ENCODE peak calls at places on chromosomes 4 and X, in four cellular contexts. L, K, M and V are unnamed samples.

GRCh38 chr4:78777556-78777900 is 1.4 kb downstream of the BMP2K start:
- DNase-seq in L (no peak), K (no peak), M (no peak), V (no peak)

GRCh38 chr4:137509855-137510282 is 22.4 kb downstream of the PCDH18 start:
- DNase-seq in L (no peak), K (no peak), M (no peak), V (peak)

GRCh38 chrX:47723689-47724088 is 64.7 kb upstream of the UXT start:
- DNase-seq in L (peak), K (peak), M (no peak), V (no peak)

GRCh38 chrX:1529756-1530155 is 7.2 kb downstream of the P2RY8 start:
- DNase-seq in L (no peak), K (no peak), M (no peak), V (no peak)

GRCh38 chrX:27728291-27728690 is 79.5 kb upstream of the MAGEB10 start:
- DNase-seq in L (no peak), K (no peak), M (no peak), V (peak)

GRCh38 chr4:98262431-98262830 is 1.2 kb downstream of the RAP1GDS1 start:
- DNase-seq in L (no peak), K (no peak), M (no peak), V (no peak)

GRCh38 chr4:26300314-26301307 is 20.2 kb upstream of the RBPJ start:
- DNase-seq in L (no peak), K (no peak), M (no peak), V (no peak)

GRCh38 chr4:82710202-82710929 is 88.2 kb downstream of the SCD5 start:
- DNase-seq in L (peak), K (no peak), M (no peak), V (no peak)

DNA sequence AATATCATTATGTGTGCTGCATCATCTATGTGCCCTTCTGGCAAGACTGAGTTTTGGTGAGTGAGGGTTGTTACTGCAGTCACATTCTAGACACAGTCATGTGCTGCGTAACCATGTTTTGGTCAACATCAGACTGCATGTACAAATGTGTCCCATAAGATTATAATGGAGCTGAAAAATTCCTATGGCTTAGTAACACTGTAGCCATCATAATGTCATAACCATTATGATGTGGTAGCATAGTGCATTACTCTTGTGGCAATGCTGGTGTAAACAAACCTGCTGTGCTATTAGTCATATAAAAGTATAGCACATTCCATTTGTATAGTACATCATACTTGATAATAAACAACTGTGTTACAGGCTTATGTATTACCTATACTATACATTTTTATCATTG is 198.1 kb upstream of the NUDT6 start:
- DNase-seq in L (no peak), K (no peak), M (peak), V (no peak)
- TF ChIP-seq TCF7L2 in L (no peak), K (no peak), M (peak), V (no peak)

GRCh38 chr4:2295535-2296442 is 33.9 kb upstream of the MXD4 start:
- DNase-seq in L (no peak), K (no peak), M (no peak), V (no peak)

GRCh38 chr4:2299794-2300193 is 37.9 kb upstream of the MXD4 start:
- DNase-seq in L (no peak), K (no peak), M (no peak), V (no peak)

GRCh38 chr4:2297606-2298517 is 36.0 kb upstream of the MXD4 start:
- DNase-seq in L (no peak), K (no peak), M (no peak), V (no peak)

GRCh38 chr4:2298548-2298991 is 36.7 kb upstream of the MXD4 start:
- DNase-seq in L (no peak), K (no peak), M (no peak), V (no peak)

DNA sequence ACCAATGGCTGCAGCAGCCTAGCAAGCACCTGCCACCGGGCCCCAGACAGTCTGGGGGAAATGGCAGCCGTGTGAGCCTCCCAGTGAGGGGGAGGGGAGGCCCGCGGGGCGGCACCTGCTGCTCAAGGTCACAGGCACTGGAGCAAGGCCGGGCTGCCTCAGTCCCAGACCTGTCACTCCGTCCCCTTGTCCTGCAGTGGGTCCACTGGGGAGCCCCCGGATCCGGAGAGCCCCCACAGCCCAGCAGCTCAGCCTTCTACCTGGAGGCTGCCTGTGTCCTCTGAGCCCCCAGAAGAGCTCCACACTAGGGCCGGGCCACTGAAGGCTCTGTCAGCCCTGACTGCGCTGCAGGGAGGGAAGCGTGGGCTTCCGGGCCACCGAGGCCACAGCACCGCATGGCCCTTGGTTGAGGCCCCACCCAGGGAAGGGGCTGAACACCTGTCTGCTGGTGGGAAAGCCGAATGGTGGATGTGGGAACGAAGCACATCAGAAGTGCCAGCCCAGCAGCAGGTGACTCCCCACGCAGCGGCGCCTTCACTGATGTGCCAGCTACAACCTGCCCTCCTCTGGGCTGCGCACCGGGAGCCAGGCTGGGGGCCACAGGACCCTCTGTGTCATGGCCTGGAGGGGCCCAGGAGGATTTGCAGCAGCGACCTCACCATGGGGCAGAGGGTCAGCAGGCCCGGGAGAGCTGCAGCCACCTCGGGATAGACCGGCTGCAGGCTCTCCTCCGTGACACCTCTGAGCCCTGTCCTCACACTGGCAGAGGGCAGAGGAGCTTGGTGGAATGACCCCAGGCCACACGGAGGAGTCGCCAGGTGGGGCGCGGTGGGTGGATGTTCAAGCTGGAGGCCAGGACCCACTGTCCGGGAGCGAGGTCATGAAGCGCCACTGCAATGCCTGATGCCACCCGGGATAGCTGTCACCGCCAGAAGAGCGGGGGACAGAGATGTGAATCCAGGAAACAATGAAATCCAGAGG is 35.0 kb upstream of the MXD4 start:
- DNase-seq in L (no peak), K (no peak), M (no peak), V (no peak)
- TF ChIP-seq SIN3A in L (no peak), K (no peak), M (no peak), V (no peak)

GRCh38 chr4:184816962-184817361 is 8.8 kb downstream of the ACSL1 start:
- DNase-seq in L (no peak), K (no peak), M (no peak), V (no peak)

GRCh38 chr4:184814686-184815045 is 11.1 kb downstream of the ACSL1 start:
- DNase-seq in L (no peak), K (no peak), M (no peak), V (no peak)

GRCh38 chr4:184812651-184813181 is 13.1 kb downstream of the ACSL1 start:
- DNase-seq in L (no peak), K (no peak), M (no peak), V (no peak)

GRCh38 chr4:184817494-184818215 is 8.1 kb downstream of the ACSL1 start:
- DNase-seq in L (no peak), K (no peak), M (no peak), V (no peak)

DNA sequence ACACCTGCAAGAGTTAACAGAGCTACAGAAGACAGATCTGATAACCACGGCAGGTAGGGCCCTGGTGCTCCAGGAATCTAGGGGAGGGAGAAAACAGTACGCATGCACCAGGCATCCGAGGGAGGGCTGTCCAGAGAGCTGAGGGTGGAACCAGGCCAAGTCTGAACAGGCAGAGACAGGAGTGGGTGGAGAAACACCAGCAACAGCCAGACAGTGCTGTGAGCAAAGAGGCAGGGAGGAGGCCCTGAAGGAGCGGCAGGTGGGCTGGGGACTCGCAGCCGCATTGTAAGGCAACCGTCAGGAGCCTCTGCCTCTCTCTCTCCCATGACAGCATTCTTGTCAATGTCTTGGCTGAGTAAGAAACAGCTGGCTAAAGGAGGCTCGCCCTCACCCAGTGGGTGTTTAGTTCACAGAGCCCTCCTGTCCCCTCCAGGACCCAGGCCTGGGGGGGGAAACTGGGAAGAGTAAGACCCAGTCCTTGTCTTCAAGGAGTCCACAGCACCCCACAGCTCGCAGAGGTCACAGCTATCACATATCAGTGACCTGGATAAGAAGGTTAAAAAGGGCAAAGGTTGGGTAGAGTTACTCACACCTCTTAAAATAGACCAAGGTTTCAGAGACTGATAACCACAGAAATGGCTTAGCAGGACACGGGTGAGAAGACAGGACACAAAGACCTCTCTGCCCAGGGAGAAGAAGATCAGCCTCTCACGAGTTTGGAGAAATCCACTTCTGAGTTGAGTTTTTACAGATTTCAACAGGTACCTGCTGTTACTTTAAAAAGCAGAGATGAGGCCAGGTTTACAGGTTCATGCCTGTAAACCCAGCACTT is 10.5 kb downstream of the ACSL1 start:
- DNase-seq in L (peak), K (peak), M (no peak), V (peak)
- TF ChIP-seq TCF7L2 in L (no peak), K (no peak), M (no peak), V (no peak)

GRCh38 chrX:133660356-133660755 is 245.1 kb upstream of the GPC4 start:
- DNase-seq in L (no peak), K (no peak), M (no peak), V (no peak)
- TF ChIP-seq SIN3A in L (no peak), K (no peak), M (no peak), V (no peak)

GRCh38 chr4:124804584-124804983 is 92.1 kb upstream of the ANKRD50 start:
- DNase-seq in L (no peak), K (no peak), M (no peak), V (no peak)

GRCh38 chr4:124806403-124806802 is 93.9 kb upstream of the ANKRD50 start:
- DNase-seq in L (no peak), K (peak), M (no peak), V (no peak)

GRCh38 chr4:124804041-124804440 is 91.5 kb upstream of the ANKRD50 start:
- DNase-seq in L (no peak), K (no peak), M (no peak), V (no peak)

GRCh38 chr4:124803026-124803425 is 90.5 kb upstream of the ANKRD50 start:
- DNase-seq in L (no peak), K (no peak), M (no peak), V (no peak)

GRCh38 chr4:124803641-124804040 is 91.1 kb upstream of the ANKRD50 start:
- DNase-seq in L (no peak), K (no peak), M (no peak), V (no peak)
- TF ChIP-seq TCF7L2 in L (no peak), K (no peak), M (no peak), V (no peak)

GRCh38 chrX:261167-261857 is 19.9 kb upstream of the PLCXD1 start:
- DNase-seq in L (no peak), K (no peak), M (no peak), V (no peak)

GRCh38 chrX:258291-259040 is 22.7 kb upstream of the PLCXD1 start:
- DNase-seq in L (no peak), K (no peak), M (no peak), V (no peak)

GRCh38 chrX:261858-262390 is 19.3 kb upstream of the PLCXD1 start:
- DNase-seq in L (no peak), K (no peak), M (no peak), V (no peak)

GRCh38 chrX:257681-258289 is 23.4 kb upstream of the PLCXD1 start:
- DNase-seq in L (peak), K (no peak), M (no peak), V (no peak)

DNA sequence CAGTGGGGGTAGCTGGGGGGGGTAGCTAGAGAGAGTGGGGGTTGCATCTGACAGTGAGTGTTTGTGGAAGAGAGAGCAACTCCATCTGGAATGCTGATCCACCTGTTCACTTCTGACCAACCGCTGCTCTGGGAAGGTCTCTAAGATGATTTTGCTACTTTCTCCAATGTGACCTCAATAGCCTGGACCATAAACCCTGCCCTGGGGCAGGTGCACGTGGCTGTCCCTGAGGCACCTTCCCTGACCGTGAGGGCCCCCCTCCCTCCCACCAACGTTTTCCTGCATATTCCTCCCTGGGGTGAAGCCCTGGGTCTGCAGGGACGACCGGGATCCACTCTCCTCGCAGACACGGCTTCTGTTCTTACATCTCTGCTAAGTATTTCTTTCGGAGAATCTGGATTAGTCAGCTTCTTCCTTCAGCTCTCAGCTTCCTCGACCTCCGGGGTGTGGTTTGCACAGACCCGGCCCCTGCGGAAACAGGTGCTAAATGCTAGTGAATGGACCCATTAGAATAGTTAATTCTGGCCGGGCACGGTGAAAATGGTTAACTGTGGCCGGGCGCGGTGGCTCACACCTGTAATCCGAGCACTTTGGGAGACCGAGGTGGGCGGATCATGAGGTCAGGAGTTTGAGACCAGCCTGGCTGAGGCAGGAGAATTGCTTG is 21.4 kb upstream of the PLCXD1 start:
- DNase-seq in L (no peak), K (no peak), M (no peak), V (no peak)
- TF ChIP-seq SIN3A in L (no peak), K (no peak), M (no peak), V (no peak)

GRCh38 chrX:9285342-9285771 is 179.5 kb upstream of the TBL1X start:
- DNase-seq in L (no peak), K (no peak), M (no peak), V (no peak)
- TF ChIP-seq TCF7L2 in L (no peak), K (no peak), M (no peak), V (no peak)

DNA sequence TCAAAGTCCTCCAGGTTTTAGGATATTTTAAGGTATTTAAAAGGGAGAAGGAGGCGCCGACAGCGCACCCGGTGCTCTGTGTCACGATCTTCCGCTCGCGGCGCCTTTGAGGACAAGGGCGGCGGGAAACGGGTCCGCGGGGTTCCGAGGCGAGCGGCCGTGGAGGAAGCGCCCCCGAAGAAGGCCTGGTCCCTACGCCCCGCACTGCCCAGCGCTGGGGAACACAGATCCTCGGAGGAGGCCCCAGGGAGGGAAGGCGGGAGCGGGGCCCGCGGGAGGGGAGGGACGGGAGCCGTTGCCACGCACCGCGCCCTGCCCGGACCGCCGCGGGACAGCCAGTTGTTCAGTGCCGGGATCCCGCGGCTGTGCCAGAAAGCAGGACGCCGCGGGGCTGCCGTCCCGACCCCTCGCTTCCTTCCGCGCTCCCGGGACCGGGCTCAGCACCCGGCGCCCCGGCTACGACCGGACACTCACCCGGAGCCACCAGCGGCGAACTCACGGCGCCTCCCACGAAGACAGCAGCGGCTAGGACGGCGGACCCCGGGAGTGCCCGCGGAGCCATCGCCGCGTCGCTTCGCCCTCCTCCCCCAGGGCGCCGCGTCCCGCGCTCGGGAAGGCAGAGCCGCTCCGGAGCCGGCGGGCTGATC is 327 bp downstream of the RELL1 start:
- DNase-seq in L (no peak), K (peak), M (no peak), V (no peak)
- TF ChIP-seq SIN3A in L (peak), K (no peak), M (peak), V (no peak)

DNA sequence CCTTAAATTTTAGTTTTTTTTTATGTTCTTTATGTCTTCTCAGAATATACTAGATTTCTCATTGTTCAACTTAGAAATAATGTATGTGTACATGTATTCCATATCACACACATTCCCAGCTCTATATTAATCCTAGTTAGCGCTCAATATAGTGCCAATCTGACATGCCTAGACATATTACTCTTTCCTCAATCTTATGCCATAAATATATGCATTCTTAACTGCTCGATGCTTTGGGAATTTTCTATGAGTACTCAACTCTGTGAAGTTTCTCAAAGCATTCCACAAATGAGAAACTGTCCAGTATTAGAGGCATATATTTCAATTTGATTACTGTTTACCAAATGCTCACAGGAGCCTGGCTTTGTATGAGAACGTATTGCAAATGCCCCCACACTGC is 231.2 kb upstream of the VEGFC start:
- DNase-seq in L (no peak), K (no peak), M (no peak), V (no peak)
- TF ChIP-seq TCF7L2 in L (no peak), K (no peak), M (no peak), V (no peak)